ENCODE peak calls at places on chromosomes 1 and 21, in six cellular contexts. One of them, this sample, is unnamed.

GRCh38 chr1:158864595-158864994 is 33.4 kb downstream of the MNDA start:
- DNase-seq in GM12878: no peak
- DNase-seq in H1: peak
- DNase-seq in HepG2: no peak
- DNase-seq in K562: no peak
- DNase-seq in HCT116: no peak
- DNase-seq in this sample: peak

GRCh38 chr21:20570824-20571232 is 427.4 kb upstream of the NCAM2 start:
- DNase-seq in HCT116: no peak
- DNase-seq in HepG2: no peak
- DNase-seq in GM12878: no peak
- DNase-seq in K562: peak
- DNase-seq in H1: peak
- DNase-seq in this sample: peak

GRCh38 chr1:3222042-3222692 is 153.2 kb downstream of the PRDM16 start:
- DNase-seq in H1: no peak
- DNase-seq in K562: no peak
- DNase-seq in GM12878: no peak
- DNase-seq in HCT116: no peak
- DNase-seq in HepG2: peak
- DNase-seq in this sample: no peak

GRCh38 chr1:223394242-223394641 is 1.0 kb downstream of the CCDC185 start:
- DNase-seq in HepG2: no peak
- DNase-seq in H1: no peak
- DNase-seq in K562: no peak
- DNase-seq in GM12878: no peak
- DNase-seq in HCT116: no peak
- DNase-seq in this sample: no peak

GRCh38 chr1:79945391-79945790 is 938.9 kb upstream of the ADGRL4 start:
- DNase-seq in HepG2: no peak
- DNase-seq in K562: no peak
- DNase-seq in HCT116: no peak
- DNase-seq in GM12878: no peak
- DNase-seq in H1: no peak
- DNase-seq in this sample: no peak

GRCh38 chr1:109438798-109439297 is 12.6 kb upstream of the PSMA5 start:
- DNase-seq in K562: peak
- DNase-seq in H1: no peak
- DNase-seq in HepG2: peak
- DNase-seq in GM12878: no peak
- DNase-seq in HCT116: peak
- DNase-seq in this sample: no peak

GRCh38 chr1:64242895-64243756 is 39.7 kb downstream of the UBE2U start:
- DNase-seq in H1: no peak
- DNase-seq in HepG2: peak
- DNase-seq in HCT116: peak
- DNase-seq in GM12878: no peak
- DNase-seq in K562: peak
- DNase-seq in this sample: no peak

GRCh38 chr1:234433563-234434285 is 45.3 kb downstream of the TARBP1 start:
- DNase-seq in H1: no peak
- DNase-seq in GM12878: peak
- DNase-seq in HCT116: no peak
- DNase-seq in HepG2: no peak
- DNase-seq in K562: peak
- DNase-seq in this sample: no peak

GRCh38 chr1:43763497-43763973 is 56.2 kb downstream of the ST3GAL3 start:
- DNase-seq in GM12878: peak
- DNase-seq in K562: peak
- DNase-seq in HepG2: peak
- DNase-seq in H1: peak
- DNase-seq in HCT116: peak
- DNase-seq in this sample: peak

GRCh38 chr1:244112646-244113045 is 61.6 kb downstream of the ZBTB18 start:
- DNase-seq in HepG2: no peak
- DNase-seq in H1: no peak
- DNase-seq in K562: no peak
- DNase-seq in HCT116: no peak
- DNase-seq in GM12878: no peak
- DNase-seq in this sample: no peak

GRCh38 chr1:225917536-225917935 is 6.5 kb downstream of the PYCR2 start:
- DNase-seq in HepG2: no peak
- DNase-seq in K562: no peak
- DNase-seq in GM12878: no peak
- DNase-seq in H1: no peak
- DNase-seq in HCT116: no peak
- DNase-seq in this sample: no peak

GRCh38 chr1:27561126-27561899 is 42.6 kb downstream of the AHDC1 start:
- DNase-seq in GM12878: no peak
- DNase-seq in HCT116: no peak
- DNase-seq in HepG2: no peak
- DNase-seq in K562: no peak
- DNase-seq in H1: no peak
- DNase-seq in this sample: no peak

GRCh38 chr1:185373813-185374524 is 56.9 kb upstream of the IVNS1ABP start:
- DNase-seq in HepG2: no peak
- DNase-seq in H1: no peak
- DNase-seq in K562: no peak
- DNase-seq in GM12878: no peak
- DNase-seq in HCT116: no peak
- DNase-seq in this sample: no peak

GRCh38 chr1:221740260-221740830 is 1.5 kb downstream of the DUSP10 start:
- DNase-seq in HepG2: no peak
- DNase-seq in GM12878: no peak
- DNase-seq in K562: no peak
- DNase-seq in HCT116: no peak
- DNase-seq in H1: no peak
- DNase-seq in this sample: no peak

GRCh38 chr1:116126281-116126680 is 15.1 kb downstream of the MAB21L3 start:
- DNase-seq in H1: no peak
- DNase-seq in HCT116: no peak
- DNase-seq in GM12878: no peak
- DNase-seq in K562: no peak
- DNase-seq in HepG2: no peak
- DNase-seq in this sample: no peak

GRCh38 chr1:208007938-208008342 is 97.0 kb upstream of the CD34 start:
- DNase-seq in GM12878: no peak
- DNase-seq in K562: no peak
- DNase-seq in H1: no peak
- DNase-seq in HepG2: no peak
- DNase-seq in HCT116: no peak
- DNase-seq in this sample: no peak

GRCh38 chr21:45528981-45529784 is 13.1 kb downstream of the SLC19A1 start:
- DNase-seq in HCT116: no peak
- DNase-seq in GM12878: no peak
- DNase-seq in HepG2: peak
- DNase-seq in K562: no peak
- DNase-seq in H1: no peak
- DNase-seq in this sample: no peak

GRCh38 chr1:88946845-88947244 is 45.6 kb downstream of the KYAT3 start:
- DNase-seq in K562: no peak
- DNase-seq in HCT116: no peak
- DNase-seq in GM12878: no peak
- DNase-seq in H1: no peak
- DNase-seq in HepG2: no peak
- DNase-seq in this sample: no peak

GRCh38 chr1:184930645-184931044 is 43.7 kb downstream of the NIBAN1 start:
- DNase-seq in HCT116: no peak
- DNase-seq in K562: no peak
- DNase-seq in H1: no peak
- DNase-seq in GM12878: no peak
- DNase-seq in HepG2: no peak
- DNase-seq in this sample: no peak

DNA sequence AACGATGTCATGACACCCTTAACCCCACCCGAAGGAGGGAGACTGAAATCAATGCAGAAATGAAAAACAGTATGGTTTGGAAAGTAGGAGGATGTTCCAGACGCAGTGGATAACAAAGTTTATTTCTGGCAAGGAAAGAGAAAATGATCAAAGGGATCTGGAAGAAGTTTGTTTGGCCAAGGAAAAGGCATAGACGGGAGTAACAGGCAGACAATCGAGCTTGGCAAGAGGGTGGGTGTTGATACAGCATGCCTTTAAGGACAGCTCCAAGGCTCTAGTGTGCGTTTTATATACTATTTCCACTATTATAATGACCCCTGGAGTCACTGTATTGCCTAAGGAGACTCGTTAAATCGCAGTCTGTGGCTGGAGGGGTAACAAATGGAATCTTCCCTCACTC is 303.7 kb upstream of the RUNX1 start:
- DNase-seq in HCT116: no peak
- DNase-seq in H1: no peak
- DNase-seq in HepG2: no peak
- DNase-seq in K562: no peak
- DNase-seq in GM12878: no peak
- DNase-seq in this sample: no peak
- TF ChIP-seq ZNF274 in HCT116: no peak
- TF ChIP-seq ZNF274 in H1: no peak
- TF ChIP-seq ZNF274 in HepG2: no peak
- TF ChIP-seq ZNF274 in K562: no peak
- TF ChIP-seq ZNF274 in GM12878: no peak
- TF ChIP-seq ZNF274 in this sample: no peak

DNA sequence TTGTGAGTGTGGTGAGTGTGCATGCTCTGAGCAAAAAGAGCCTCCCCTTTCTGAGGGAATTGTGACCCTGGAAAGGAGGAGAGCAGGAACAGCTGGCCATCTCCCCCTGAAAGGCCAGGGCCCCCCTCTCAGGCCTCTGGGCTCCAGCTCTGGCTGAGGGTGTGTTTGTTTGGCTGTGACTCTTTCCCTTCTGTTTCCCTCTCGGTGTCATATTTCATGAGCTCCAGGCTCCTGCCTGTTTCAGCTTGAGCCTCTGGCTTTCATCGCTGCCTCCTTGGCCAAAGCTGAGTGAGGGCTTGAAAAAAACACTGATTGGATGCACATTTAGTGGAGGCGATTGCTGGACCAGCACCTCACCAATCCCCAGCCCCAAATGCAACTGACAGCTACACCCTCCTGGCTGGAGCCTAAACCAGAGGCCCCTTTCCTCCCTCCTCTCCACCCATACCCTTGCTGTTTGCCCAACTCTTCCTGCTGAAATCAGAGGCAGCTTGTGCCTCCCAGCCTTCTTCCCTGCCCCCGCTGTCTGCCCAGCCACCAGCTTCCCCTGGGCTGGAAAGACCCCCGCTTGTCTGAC is 64.1 kb downstream of the DDR2 start:
- DNase-seq in HepG2: peak
- DNase-seq in GM12878: no peak
- DNase-seq in K562: no peak
- DNase-seq in H1: peak
- DNase-seq in HCT116: peak
- DNase-seq in this sample: peak
- H3K4me3 ChIP-seq in HepG2: peak
- H3K4me3 ChIP-seq in GM12878: no peak
- H3K4me3 ChIP-seq in K562: no peak
- H3K4me3 ChIP-seq in H1: peak
- H3K4me3 ChIP-seq in HCT116: peak
- H3K4me3 ChIP-seq in this sample: no peak

DNA sequence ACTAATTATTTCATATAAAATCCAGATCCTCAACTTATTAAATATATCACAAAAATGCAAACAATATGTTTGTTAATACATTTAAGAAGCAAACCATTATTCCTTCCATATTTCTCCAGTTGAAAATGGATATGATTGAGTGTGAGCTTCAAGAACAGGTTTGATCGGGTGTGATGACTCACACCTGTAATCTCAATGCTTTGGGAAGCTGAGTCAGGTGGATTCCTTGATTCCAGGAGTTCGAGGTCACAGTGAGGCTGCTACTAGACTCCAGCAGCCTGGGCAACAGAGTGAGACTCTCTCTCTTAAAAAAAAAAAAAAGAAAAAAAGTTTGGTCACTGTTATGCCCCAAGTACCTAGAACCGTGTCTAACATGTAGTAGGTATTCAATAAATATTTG is 42.9 kb upstream of the RRP15 start:
- DNase-seq in HepG2: no peak
- DNase-seq in HCT116: peak
- DNase-seq in GM12878: no peak
- DNase-seq in K562: no peak
- DNase-seq in H1: no peak
- DNase-seq in this sample: no peak
- TF ChIP-seq ZNF274 in HepG2: no peak
- TF ChIP-seq ZNF274 in HCT116: no peak
- TF ChIP-seq ZNF274 in GM12878: no peak
- TF ChIP-seq ZNF274 in K562: no peak
- TF ChIP-seq ZNF274 in H1: no peak
- TF ChIP-seq ZNF274 in this sample: no peak

DNA sequence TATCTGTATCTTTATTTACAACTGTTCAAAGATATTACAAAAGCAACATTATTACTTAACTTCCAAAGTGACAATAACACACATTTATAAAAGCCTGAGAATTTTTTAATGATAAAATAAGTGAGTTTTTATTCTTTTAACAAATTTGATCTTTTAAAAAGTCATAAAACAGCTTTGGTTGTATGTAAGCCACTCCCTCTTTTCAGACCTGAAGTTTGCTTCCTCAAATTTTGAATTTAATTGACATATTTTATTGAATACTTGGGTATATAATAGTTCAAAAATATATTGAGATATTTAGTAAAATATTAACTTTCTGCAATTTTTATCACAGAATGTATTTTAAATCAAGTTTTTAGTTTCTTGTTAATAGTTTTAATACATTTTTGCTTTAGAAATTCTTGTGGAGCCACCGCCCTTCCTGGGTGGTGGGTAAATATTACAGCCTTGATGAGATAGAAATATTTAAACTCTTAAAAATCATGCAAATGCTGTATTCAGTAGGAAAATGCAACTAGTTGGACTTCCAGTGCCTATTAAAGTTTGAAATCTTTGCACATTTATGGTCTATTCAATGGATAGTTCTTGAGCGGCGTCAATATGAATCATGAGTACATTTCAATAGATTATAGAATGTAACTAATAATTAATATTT is 868 bp downstream of the PTPRC start:
- DNase-seq in HepG2: no peak
- DNase-seq in GM12878: no peak
- DNase-seq in HCT116: no peak
- DNase-seq in K562: no peak
- DNase-seq in H1: no peak
- DNase-seq in this sample: no peak
- H3K4me3 ChIP-seq in HepG2: no peak
- H3K4me3 ChIP-seq in GM12878: peak
- H3K4me3 ChIP-seq in HCT116: no peak
- H3K4me3 ChIP-seq in K562: peak
- H3K4me3 ChIP-seq in H1: no peak
- H3K4me3 ChIP-seq in this sample: no peak

GRCh38 chr1:192724670-192725069 is 84.2 kb upstream of the RGS2 start:
- DNase-seq in H1: no peak
- DNase-seq in GM12878: no peak
- DNase-seq in HepG2: no peak
- DNase-seq in K562: no peak
- DNase-seq in HCT116: no peak
- DNase-seq in this sample: no peak
- TF ChIP-seq ZNF274 in H1: no peak
- TF ChIP-seq ZNF274 in GM12878: no peak
- TF ChIP-seq ZNF274 in HepG2: no peak
- TF ChIP-seq ZNF274 in K562: no peak
- TF ChIP-seq ZNF274 in HCT116: no peak
- TF ChIP-seq ZNF274 in this sample: no peak